ENCODE peak calls at places on chromosome 4, in six cellular contexts. N is AG04450, A is neural progenitor cell, T is left lung, I is OCI-LY7, W is fibroblast of mammary gland. R is an unnamed sample.

GRCh38 chr4:142083264-142083663 is 446.9 kb downstream of the IL15 start:
- DNase-seq in W (no peak), I (no peak), A (no peak), T (no peak), N (no peak), R (no peak)

GRCh38 chr4:161728929-161729328 is 434.9 kb downstream of the FSTL5 start:
- DNase-seq in A (no peak), W (no peak), N (no peak), T (no peak), I (no peak), R (no peak)

GRCh38 chr4:159010563-159011260 is 92.2 kb upstream of the RAPGEF2 start:
- DNase-seq in A (no peak), W (peak), T (no peak), N (peak), I (no peak), R (peak)

GRCh38 chr4:7804759-7805385 is 134.8 kb downstream of the AFAP1 start:
- DNase-seq in W (no peak), A (no peak), T (no peak), N (no peak), I (no peak), R (no peak)

GRCh38 chr4:5266991-5267390 is 215.7 kb downstream of the STK32B start:
- DNase-seq in N (no peak), I (no peak), T (no peak), W (no peak), A (no peak), R (no peak)

GRCh38 chr4:177177446-177178160 is 132.1 kb upstream of the NEIL3 start:
- DNase-seq in N (peak), I (no peak), T (no peak), W (peak), A (no peak), R (peak)

GRCh38 chr4:57156242-57156990 is 46.2 kb upstream of the IGFBP7 start:
- DNase-seq in N (no peak), W (no peak), A (no peak), I (no peak), T (no peak), R (no peak)

GRCh38 chr4:112823141-112823540 is 186.2 kb downstream of the LARP7 start:
- DNase-seq in W (no peak), I (no peak), N (no peak), A (no peak), T (no peak), R (no peak)

GRCh38 chr4:168021666-168022065 is 70.7 kb upstream of the ANXA10 start:
- DNase-seq in I (no peak), N (no peak), T (no peak), A (no peak), W (no peak), R (peak)

GRCh38 chr4:384311-385010 is 46.8 kb downstream of the ZNF141 start:
- DNase-seq in T (no peak), N (no peak), A (no peak), W (no peak), I (peak), R (no peak)

GRCh38 chr4:122890142-122890769 is 32.1 kb downstream of the NUDT6 start:
- DNase-seq in W (no peak), N (no peak), A (no peak), T (no peak), I (no peak), R (no peak)

GRCh38 chr4:88185916-88186315 is 27.5 kb upstream of the ABCG2 start:
- DNase-seq in T (no peak), A (no peak), N (peak), W (no peak), I (no peak), R (peak)

GRCh38 chr4:164977243-164978164 is at the start of gene TRIM61:
- DNase-seq in N (no peak), I (peak), A (no peak), W (peak), T (peak), R (peak)
- H3K4me3 ChIP-seq in N (peak), I (peak), A (no peak), W (peak), T (peak), R (peak)

DNA sequence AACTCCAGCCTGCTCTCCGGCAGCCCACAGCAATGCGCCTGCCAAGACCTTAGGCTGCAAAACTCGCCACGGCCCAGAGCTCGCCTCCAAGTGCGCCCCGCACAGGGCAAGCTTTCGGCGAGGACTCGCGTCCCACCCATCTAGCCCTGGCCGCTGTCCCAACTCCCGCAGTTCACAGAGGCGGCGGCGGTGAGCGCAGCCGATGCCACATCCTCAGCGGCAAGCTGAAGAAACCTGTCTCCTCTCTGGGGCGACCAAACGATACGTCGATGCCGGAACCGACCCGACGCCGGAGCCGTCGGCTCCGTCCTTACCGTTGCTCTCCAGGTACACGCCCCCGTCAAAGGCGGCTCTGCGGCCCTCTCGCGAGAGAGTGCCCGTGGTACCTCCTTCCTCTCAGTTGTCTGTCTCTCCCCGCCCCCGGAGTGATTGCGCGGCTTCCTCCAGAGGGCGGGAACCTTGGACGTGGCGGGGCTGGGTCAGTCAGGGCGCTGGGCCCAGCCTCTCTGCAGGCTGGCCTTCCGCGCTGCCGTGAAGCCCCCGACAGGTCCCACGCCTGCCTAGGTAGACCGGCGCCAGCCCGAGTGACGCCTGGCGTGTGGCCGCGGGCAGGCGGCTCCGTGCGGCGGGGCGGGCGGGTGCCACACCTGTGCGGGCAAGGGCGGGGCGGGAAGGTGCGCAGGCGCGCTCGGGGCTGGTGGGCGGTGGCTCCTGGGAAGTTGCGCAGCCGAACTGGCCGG is 380 bp upstream of the RAB33B start:
- DNase-seq in I (peak), T (peak), W (peak), N (peak), A (peak), R (peak)
- TF ChIP-seq CTCF in I (peak), T (no peak), W (no peak), N (no peak), A (no peak), R (no peak)

DNA sequence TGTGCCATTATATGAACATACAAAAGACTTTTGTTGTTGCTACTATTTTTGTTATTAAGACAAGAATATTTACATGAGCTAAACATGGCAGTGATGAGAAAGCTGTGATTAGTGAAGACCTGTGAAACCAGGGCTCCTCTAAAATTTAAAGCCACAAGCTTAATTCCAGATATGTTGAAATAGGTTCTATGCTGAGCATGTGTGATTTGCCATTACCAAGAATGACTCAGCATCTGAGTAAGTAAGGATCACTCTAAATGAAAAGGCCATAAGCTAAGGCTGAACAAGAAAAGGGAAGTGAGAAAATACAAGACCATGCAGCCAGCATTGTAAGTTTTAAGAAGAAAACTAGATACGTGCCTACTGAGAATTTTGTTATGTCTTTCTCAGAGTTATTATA is 75.9 kb upstream of the CAMK2D start:
- DNase-seq in A (no peak), I (peak), T (no peak), W (peak), N (peak), R (peak)
- H3K4me3 ChIP-seq in A (no peak), I (no peak), T (no peak), W (no peak), N (no peak), R (no peak)

DNA sequence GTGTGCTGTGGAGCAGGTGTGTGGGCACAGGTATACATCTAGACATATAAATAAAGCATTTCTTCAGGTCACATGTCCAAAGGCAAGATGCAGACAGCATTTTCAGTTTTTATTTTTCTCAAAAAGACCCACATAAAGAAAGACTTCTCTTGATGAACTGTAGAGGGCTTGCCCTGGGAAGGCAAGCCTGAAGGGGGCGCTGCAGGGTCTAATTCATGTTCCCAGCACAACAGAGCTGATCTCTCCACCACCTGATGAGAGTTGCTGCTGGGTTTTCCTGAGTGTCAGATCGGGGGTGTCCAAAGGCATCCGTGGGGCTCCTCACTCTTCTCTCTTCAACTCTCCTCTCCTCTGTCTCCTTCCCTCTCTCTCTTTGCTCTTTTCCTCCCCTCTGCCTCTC is 26.6 kb downstream of the ADRA2C start:
- DNase-seq in N (no peak), T (no peak), A (peak), I (no peak), W (peak), R (no peak)
- TF ChIP-seq CTCF in N (no peak), T (no peak), A (peak), I (peak), W (peak), R (no peak)

GRCh38 chr4:107853444-107854325 is 29.0 kb downstream of the SGMS2 start:
- DNase-seq in A (no peak), T (no peak), W (peak), N (no peak), I (no peak), R (peak)
- H3K4me3 ChIP-seq in A (no peak), T (no peak), W (peak), N (no peak), I (no peak), R (peak)

GRCh38 chr4:37991623-37992410 is 31.6 kb downstream of the PTTG2 start:
- DNase-seq in T (no peak), I (no peak), W (no peak), N (no peak), A (no peak), R (no peak)
- TF ChIP-seq CTCF in T (no peak), I (no peak), W (no peak), N (no peak), A (no peak), R (no peak)

DNA sequence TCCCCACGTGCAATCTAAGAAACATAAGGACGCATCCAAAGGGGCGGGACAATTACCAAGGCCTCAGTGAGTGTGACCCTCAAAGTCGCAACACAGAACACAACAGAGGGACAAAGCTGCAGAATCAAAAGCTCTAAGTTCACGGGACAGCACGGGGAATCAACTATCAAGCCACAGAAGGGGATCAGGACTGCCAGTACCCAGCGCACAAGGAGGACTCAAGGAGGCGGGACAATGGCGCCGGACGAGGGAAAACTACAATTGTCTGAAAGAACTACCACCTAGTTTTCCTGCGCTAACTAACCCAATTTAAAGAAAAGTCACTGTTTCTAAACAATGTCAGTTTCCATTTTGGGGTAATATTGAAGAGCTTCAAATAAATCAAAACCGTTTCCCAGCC is 1.3 kb downstream of the FAM53A start:
- DNase-seq in I (no peak), T (no peak), N (no peak), A (peak), W (no peak), R (no peak)
- H3K4me3 ChIP-seq in I (no peak), T (peak), N (peak), A (peak), W (peak), R (peak)